ENCODE peak calls at places on chromosome 15, in six cellular contexts. F is right lobe of liver, V is choroid plexus epithelial cell, S is fibroblast of lung, O is upper lobe of left lung, C is hepatocyte. G is an unnamed sample.

GRCh38 chr15:66505430-66505811 is 295 bp downstream of the ZWILCH start:
- DNase-seq in F (no peak), V (peak), S (no peak), O (no peak), C (no peak), G (no peak)

GRCh38 chr15:47516576-47517371 is 200.5 kb upstream of the SEMA6D start:
- DNase-seq in F (no peak), V (peak), S (peak), O (no peak), C (no peak), G (no peak)

GRCh38 chr15:71186267-71186666 is 71.0 kb downstream of the THSD4 start:
- DNase-seq in F (no peak), V (no peak), S (no peak), O (no peak), C (no peak), G (no peak)

GRCh38 chr15:41493902-41494189 is 172 bp downstream of the ITPKA start:
- DNase-seq in F (no peak), V (no peak), S (no peak), O (no peak), C (no peak), G (no peak)

GRCh38 chr15:39213385-39213840 is 367.5 kb upstream of the THBS1 start:
- DNase-seq in F (no peak), V (peak), S (peak), O (no peak), C (peak), G (peak)

GRCh38 chr15:67138946-67139855 is 73.8 kb downstream of the SMAD3 start:
- DNase-seq in F (no peak), V (peak), S (peak), O (no peak), C (no peak), G (no peak)

GRCh38 chr15:58517682-58518525 is 86.1 kb downstream of the LIPC start:
- DNase-seq in F (no peak), V (no peak), S (no peak), O (no peak), C (no peak), G (no peak)

GRCh38 chr15:29668120-29668602 is 154.1 kb downstream of the TJP1 start:
- DNase-seq in F (peak), V (peak), S (peak), O (no peak), C (peak), G (no peak)

GRCh38 chr15:69756440-69756839 is 303.8 kb downstream of the RPLP1 start:
- DNase-seq in F (no peak), V (no peak), S (no peak), O (no peak), C (no peak), G (no peak)

GRCh38 chr15:28098766-28099554 is at the start of gene OCA2:
- DNase-seq in F (no peak), V (peak), S (peak), O (peak), C (peak), G (peak)

GRCh38 chr15:70319466-70319865 is 221.7 kb upstream of the TLE3 start:
- DNase-seq in F (no peak), V (no peak), S (no peak), O (no peak), C (no peak), G (no peak)

DNA sequence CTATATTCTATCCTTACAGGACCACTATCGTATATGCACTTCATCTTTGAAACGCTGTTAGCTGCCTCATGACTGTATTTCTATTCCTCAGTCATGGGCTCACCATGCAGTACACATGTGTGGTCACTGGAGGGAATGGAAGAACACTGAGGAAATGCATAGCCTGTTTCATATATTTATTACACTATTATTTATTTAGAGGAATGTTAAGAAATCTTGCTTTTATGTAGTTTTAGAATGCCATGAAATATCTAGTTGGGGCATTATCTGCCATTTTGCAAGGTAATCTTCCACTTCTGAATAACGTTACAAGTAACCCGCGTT is 155.7 kb downstream of the IGF1R start:
- DNase-seq in F (no peak), V (peak), S (no peak), O (no peak), C (no peak), G (no peak)
- TF ChIP-seq CTCF in F (no peak), V (peak), S (no peak), O (no peak), C (peak), G (no peak)

DNA sequence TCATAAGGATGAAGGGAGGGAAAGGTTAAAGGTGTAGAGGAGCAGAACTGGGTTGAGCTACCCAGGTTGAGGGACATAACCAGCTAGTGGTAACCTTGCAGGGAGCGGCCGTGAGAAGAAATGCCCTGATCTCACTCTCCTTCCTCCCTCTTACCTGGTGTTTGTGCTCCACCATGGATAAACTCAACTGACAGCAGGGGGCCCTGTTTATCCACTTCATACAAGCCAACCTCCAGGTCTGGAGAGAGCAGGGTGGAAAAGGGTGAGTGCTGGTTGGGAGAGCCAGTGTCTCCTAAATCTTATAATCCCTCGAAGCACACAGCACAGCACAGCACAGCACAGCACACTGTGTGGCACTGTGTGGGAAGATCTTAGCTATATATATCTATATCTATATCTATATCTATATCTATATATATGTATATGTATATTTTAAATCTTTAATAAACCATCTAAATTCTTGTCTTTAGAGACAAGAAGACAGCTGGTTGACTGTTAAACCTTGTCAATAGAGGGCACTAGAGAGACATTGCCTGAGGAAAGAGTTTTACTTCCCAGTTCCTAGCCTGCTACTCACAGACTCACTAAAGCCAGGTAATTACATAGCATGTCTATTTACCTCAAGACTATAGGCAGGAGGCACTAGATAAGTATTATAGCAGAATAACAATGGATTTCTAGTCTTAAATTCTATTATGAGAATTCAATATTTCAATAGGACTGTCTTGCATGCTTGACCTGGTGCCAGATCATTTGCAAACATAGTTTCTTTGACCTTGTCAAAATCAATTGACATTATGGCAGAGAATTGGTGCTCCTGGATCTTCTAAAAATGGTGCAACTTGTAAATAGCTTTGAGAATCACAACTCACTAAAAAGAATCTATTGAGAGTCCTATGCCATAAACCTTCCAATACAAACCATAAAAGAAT is 21.7 kb upstream of the FMN1 start:
- DNase-seq in F (no peak), V (peak), S (peak), O (no peak), C (peak), G (no peak)
- TF ChIP-seq CTCF in F (peak), V (peak), S (peak), O (peak), C (peak), G (no peak)

GRCh38 chr15:25694238-25694584 is 168.9 kb downstream of the ATP10A start:
- DNase-seq in F (no peak), V (no peak), S (no peak), O (no peak), C (no peak), G (no peak)

GRCh38 chr15:25690673-25691543 is 172.2 kb downstream of the ATP10A start:
- DNase-seq in F (no peak), V (peak), S (peak), O (no peak), C (peak), G (no peak)

GRCh38 chr15:25689592-25689991 is 173.5 kb downstream of the ATP10A start:
- DNase-seq in F (no peak), V (no peak), S (no peak), O (no peak), C (no peak), G (no peak)

GRCh38 chr15:25693321-25694237 is 169.5 kb downstream of the ATP10A start:
- DNase-seq in F (no peak), V (no peak), S (peak), O (no peak), C (peak), G (no peak)

GRCh38 chr15:25691544-25692430 is 171.3 kb downstream of the ATP10A start:
- DNase-seq in F (no peak), V (peak), S (peak), O (no peak), C (peak), G (no peak)
- TF ChIP-seq CTCF in F (no peak), V (peak), S (peak), O (no peak), C (peak), G (no peak)

GRCh38 chr15:85414495-85414894 is 34.1 kb downstream of the AKAP13 start:
- DNase-seq in F (no peak), V (peak), S (peak), O (no peak), C (no peak), G (no peak)
- TF ChIP-seq CTCF in F (peak), V (peak), S (no peak), O (no peak), C (peak), G (no peak)

DNA sequence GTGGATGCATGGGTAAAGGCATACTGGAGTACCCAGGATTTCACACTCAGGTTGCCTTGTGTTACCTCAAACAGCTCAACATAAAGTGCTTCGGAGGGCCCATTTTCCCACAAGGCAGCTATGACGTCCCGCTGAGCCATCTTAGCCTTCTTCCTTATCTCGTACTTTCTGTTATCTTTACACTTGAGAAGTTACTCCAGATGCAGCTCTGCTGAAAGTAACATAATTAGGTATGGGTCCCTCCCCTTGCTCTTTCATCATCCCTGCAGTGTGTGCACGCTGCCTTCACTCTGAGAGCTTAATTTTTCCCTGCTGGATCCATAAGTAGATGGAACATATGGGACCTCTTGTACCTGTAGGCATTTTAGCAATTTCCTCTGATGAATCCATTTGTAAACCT is 410.3 kb downstream of the AGBL1 start:
- DNase-seq in F (no peak), V (no peak), S (no peak), O (no peak), C (peak), G (no peak)
- TF ChIP-seq CTCF in F (no peak), V (no peak), S (no peak), O (no peak), C (no peak), G (no peak)

DNA sequence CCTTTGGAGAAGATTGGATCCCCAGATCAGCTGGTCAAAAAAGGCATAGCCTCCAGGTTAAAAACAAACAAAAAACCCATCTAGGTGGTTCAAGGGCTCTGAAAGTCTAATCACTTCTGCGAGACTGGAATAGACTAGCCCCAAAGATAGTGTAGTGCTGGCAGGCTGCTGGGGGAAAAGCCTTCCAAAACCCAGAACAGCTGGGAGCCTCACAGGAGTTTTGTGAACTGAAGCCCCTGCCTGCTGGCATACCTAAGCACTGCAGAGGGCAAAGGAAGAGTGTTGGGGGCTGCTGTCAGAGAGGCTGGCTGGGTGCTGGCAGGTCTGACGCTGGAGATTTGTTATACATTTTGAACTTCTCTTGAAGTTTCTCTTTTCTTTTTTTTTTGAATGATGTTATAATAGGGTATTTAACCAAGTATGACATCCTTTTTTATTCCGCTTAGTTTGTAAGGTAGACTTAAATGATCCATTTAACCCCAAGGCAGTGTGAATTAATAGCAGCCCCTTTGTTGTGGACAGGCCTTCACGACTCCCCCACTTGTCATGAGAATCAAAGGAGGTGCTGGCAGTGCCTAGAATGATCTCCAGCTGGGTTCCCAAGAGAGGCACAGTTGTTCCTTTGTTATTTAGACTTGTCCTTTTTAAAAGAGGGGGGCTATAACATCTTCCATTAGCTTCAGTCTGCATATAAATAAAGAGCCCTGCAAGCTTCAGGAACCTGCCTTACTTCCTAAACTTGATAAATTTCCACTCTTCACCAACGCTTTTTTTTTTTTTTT is 53.9 kb downstream of the CRTC3 start:
- DNase-seq in F (no peak), V (no peak), S (no peak), O (no peak), C (no peak), G (no peak)
- TF ChIP-seq CTCF in F (no peak), V (no peak), S (no peak), O (no peak), C (no peak), G (no peak)

GRCh38 chr15:90642464-90643300 is 74.5 kb upstream of the BLM start:
- DNase-seq in F (no peak), V (no peak), S (no peak), O (peak), C (no peak), G (no peak)
- TF ChIP-seq CTCF in F (no peak), V (peak), S (no peak), O (no peak), C (no peak), G (no peak)

GRCh38 chr15:51105430-51106016 is 10.8 kb upstream of the TNFAIP8L3 start:
- DNase-seq in F (no peak), V (no peak), S (no peak), O (no peak), C (no peak), G (no peak)

GRCh38 chr15:51100785-51101489 is 6.2 kb upstream of the TNFAIP8L3 start:
- DNase-seq in F (no peak), V (no peak), S (no peak), O (no peak), C (no peak), G (no peak)

GRCh38 chr15:51107612-51108011 is 12.9 kb upstream of the TNFAIP8L3 start:
- DNase-seq in F (no peak), V (no peak), S (no peak), O (no peak), C (no peak), G (no peak)

GRCh38 chr15:51103330-51103729 is 8.6 kb upstream of the TNFAIP8L3 start:
- DNase-seq in F (no peak), V (no peak), S (peak), O (no peak), C (no peak), G (no peak)

GRCh38 chr15:51104512-51104911 is 9.8 kb upstream of the TNFAIP8L3 start:
- DNase-seq in F (no peak), V (no peak), S (peak), O (no peak), C (no peak), G (no peak)
- TF ChIP-seq CTCF in F (no peak), V (no peak), S (no peak), O (no peak), C (no peak), G (no peak)

GRCh38 chr15:78242128-78242527 is 7.8 kb upstream of the ACSBG1 start:
- DNase-seq in F (no peak), V (peak), S (no peak), O (no peak), C (peak), G (no peak)
- TF ChIP-seq CTCF in F (peak), V (peak), S (peak), O (peak), C (peak), G (no peak)

GRCh38 chr15:81612631-81613030 is 238.6 kb upstream of the TMC3 start:
- DNase-seq in F (no peak), V (no peak), S (no peak), O (no peak), C (no peak), G (no peak)
- TF ChIP-seq CTCF in F (no peak), V (no peak), S (no peak), O (no peak), C (no peak), G (no peak)